ENCODE peak calls at places on chromosome 1, in seven cellular contexts. G, R, S, C, M, Z and P are unnamed samples.

GRCh38 chr1:93079685-93080141 is 630 bp downstream of the MTF2 start:
- DNase-seq in G (no peak), R (no peak), S (no peak), C (no peak), M (peak), Z (peak), P (no peak)

GRCh38 chr1:172843444-172843843 is 184.5 kb downstream of the FASLG start:
- DNase-seq in G (no peak), R (no peak), S (no peak), C (no peak), M (no peak), Z (no peak), P (no peak)

GRCh38 chr1:89525169-89525855 is 683 bp downstream of the LRRC8B start:
- DNase-seq in G (no peak), R (no peak), S (peak), C (peak), M (peak), Z (peak), P (no peak)

GRCh38 chr1:240093120-240093961 is 1.7 kb downstream of the FMN2 start:
- DNase-seq in G (no peak), R (no peak), S (no peak), C (no peak), M (no peak), Z (peak), P (no peak)

GRCh38 chr1:44826375-44827196 is 16.5 kb downstream of the PTCH2 start:
- DNase-seq in G (no peak), R (no peak), S (peak), C (peak), M (peak), Z (no peak), P (no peak)

GRCh38 chr1:234655328-234656069 is 45.5 kb upstream of the IRF2BP2 start:
- DNase-seq in G (no peak), R (no peak), S (no peak), C (no peak), M (no peak), Z (no peak), P (no peak)

GRCh38 chr1:162062542-162063015 is 6.9 kb upstream of the NOS1AP start:
- DNase-seq in G (peak), R (no peak), S (no peak), C (no peak), M (no peak), Z (peak), P (peak)

GRCh38 chr1:188314557-188315137 is 1485.9 kb downstream of the PLA2G4A start:
- DNase-seq in G (no peak), R (no peak), S (no peak), C (no peak), M (no peak), Z (no peak), P (peak)

GRCh38 chr1:53545663-53546408 is 86.6 kb downstream of the DMRTB1 start:
- DNase-seq in G (no peak), R (no peak), S (no peak), C (peak), M (no peak), Z (peak), P (no peak)

GRCh38 chr1:159960721-159961381 is 6.8 kb upstream of the SLAMF9 start:
- DNase-seq in G (no peak), R (peak), S (no peak), C (no peak), M (peak), Z (no peak), P (no peak)

GRCh38 chr1:88029142-88029541 is 654.9 kb upstream of the PKN2 start:
- DNase-seq in G (no peak), R (no peak), S (no peak), C (no peak), M (peak), Z (no peak), P (no peak)

GRCh38 chr1:235835226-235835625 is 31.5 kb downstream of the LYST start:
- DNase-seq in G (no peak), R (no peak), S (peak), C (no peak), M (peak), Z (peak), P (peak)

GRCh38 chr1:222787746-222788145 is 27.1 kb upstream of the DISP1 start:
- DNase-seq in G (no peak), R (no peak), S (no peak), C (no peak), M (no peak), Z (no peak), P (no peak)

GRCh38 chr1:200399860-200400259 is 10.0 kb downstream of the ZNF281 start:
- DNase-seq in G (no peak), R (no peak), S (no peak), C (no peak), M (no peak), Z (no peak), P (no peak)

GRCh38 chr1:74463301-74463988 is 49.0 kb downstream of the LRRC53 start:
- DNase-seq in G (no peak), R (peak), S (no peak), C (no peak), M (no peak), Z (no peak), P (no peak)

GRCh38 chr1:224205438-224205840 is 22.4 kb downstream of the DEGS1 start:
- DNase-seq in G (no peak), R (peak), S (peak), C (peak), M (peak), Z (no peak), P (no peak)

GRCh38 chr1:230334447-230334837 is 91.7 kb downstream of the PGBD5 start:
- DNase-seq in G (no peak), R (no peak), S (no peak), C (no peak), M (no peak), Z (no peak), P (no peak)

GRCh38 chr1:179881642-179882252 is 338 bp upstream of the TOR1AIP1 start:
- DNase-seq in G (no peak), R (peak), S (peak), C (no peak), M (peak), Z (no peak), P (peak)

GRCh38 chr1:25572708-25573590 is 29.5 kb downstream of the LDLRAP1 start:
- DNase-seq in G (no peak), R (no peak), S (peak), C (no peak), M (peak), Z (peak), P (no peak)

GRCh38 chr1:10528066-10529014 is 53.6 kb downstream of the PEX14 start:
- DNase-seq in G (no peak), R (peak), S (no peak), C (no peak), M (peak), Z (no peak), P (no peak)

GRCh38 chr1:73662526-73662925 is 535.5 kb downstream of the LRRIQ3 start:
- DNase-seq in G (no peak), R (no peak), S (no peak), C (no peak), M (no peak), Z (no peak), P (no peak)

GRCh38 chr1:110229348-110230001 is 19.4 kb downstream of the KCNC4 start:
- DNase-seq in G (no peak), R (no peak), S (no peak), C (no peak), M (no peak), Z (no peak), P (no peak)

GRCh38 chr1:166914111-166914510 is 38.0 kb upstream of the TADA1 start:
- DNase-seq in G (no peak), R (no peak), S (no peak), C (no peak), M (no peak), Z (no peak), P (no peak)

GRCh38 chr1:207414606-207415108 is 39.5 kb upstream of the CR2 start:
- DNase-seq in G (no peak), R (no peak), S (no peak), C (no peak), M (no peak), Z (no peak), P (no peak)

GRCh38 chr1:234458352-234459027 is 20.5 kb downstream of the TARBP1 start:
- DNase-seq in G (no peak), R (no peak), S (no peak), C (no peak), M (no peak), Z (no peak), P (no peak)

GRCh38 chr1:85344256-85344694 is 67.8 kb upstream of the BCL10 start:
- DNase-seq in G (no peak), R (no peak), S (no peak), C (no peak), M (peak), Z (peak), P (no peak)

GRCh38 chr1:151693057-151693651 is 23.4 kb downstream of the CELF3 start:
- DNase-seq in G (no peak), R (no peak), S (peak), C (no peak), M (peak), Z (peak), P (no peak)

GRCh38 chr1:182723195-182723594 is 38.8 kb upstream of the RGS8 start:
- DNase-seq in G (no peak), R (no peak), S (no peak), C (no peak), M (no peak), Z (no peak), P (no peak)

GRCh38 chr1:90951009-90951408 is 70.8 kb downstream of the ZNF644 start:
- DNase-seq in G (no peak), R (no peak), S (no peak), C (no peak), M (no peak), Z (no peak), P (no peak)

GRCh38 chr1:209428241-209428921 is 155.1 kb upstream of the CAMK1G start:
- DNase-seq in G (no peak), R (no peak), S (no peak), C (no peak), M (no peak), Z (no peak), P (no peak)

GRCh38 chr1:156938813-156939212 is 18.4 kb downstream of the LRRC71 start:
- DNase-seq in G (no peak), R (no peak), S (no peak), C (no peak), M (no peak), Z (no peak), P (no peak)